ENCODE peak calls at places on chromosomes 2 and 18, in nine cellular contexts. H, M, F, V, N, I, U, K and B are unnamed samples.

GRCh38 chr2:17781482-17781881 is 27.5 kb downstream of the GEN1 start:
- DNase-seq in H (no peak), M (no peak), F (no peak), V (no peak), N (no peak), I (no peak), U (no peak), K (no peak), B (no peak)

GRCh38 chr18:25166113-25166512 is 185.9 kb downstream of the ZNF521 start:
- DNase-seq in H (no peak), M (no peak), F (no peak), V (no peak), N (no peak), I (no peak), U (no peak), K (no peak), B (no peak)

GRCh38 chr2:43142921-43143438 is 83.4 kb downstream of the ZFP36L2 start:
- DNase-seq in H (peak; percentile 53), M (peak; percentile 12), F (peak; percentile 8), V (no peak), N (no peak), I (no peak), U (no peak), K (peak; percentile 57), B (no peak)

GRCh38 chr2:179437430-179437829 is 172.8 kb upstream of the SESTD1 start:
- DNase-seq in H (no peak), M (no peak), F (no peak), V (no peak), N (no peak), I (no peak), U (no peak), K (no peak), B (no peak)

GRCh38 chr2:231125272-231125671 is 430 bp upstream of the HTR2B start:
- DNase-seq in H (no peak), M (no peak), F (no peak), V (no peak), N (no peak), I (no peak), U (no peak), K (no peak), B (no peak)

GRCh38 chr18:73975266-73975665 is 172.4 kb downstream of the FBXO15 start:
- DNase-seq in H (peak; percentile 2), M (no peak), F (no peak), V (no peak), N (no peak), I (peak; percentile 46), U (no peak), K (no peak), B (no peak)

GRCh38 chr2:85584354-85584856 is at the start of gene VAMP5:
- DNase-seq in H (no peak), M (peak; percentile 50), F (peak; percentile 56), V (no peak), N (no peak), I (no peak), U (no peak), K (no peak), B (no peak)

GRCh38 chr2:238130111-238130695 is 8.3 kb upstream of the KLHL30 start:
- DNase-seq in H (no peak), M (no peak), F (peak; percentile 9), V (no peak), N (no peak), I (no peak), U (no peak), K (peak; percentile 93), B (no peak)

GRCh38 chr2:120773186-120773800 is 37.6 kb downstream of the GLI2 start:
- DNase-seq in H (no peak), M (no peak), F (peak; percentile 6), V (no peak), N (no peak), I (no peak), U (no peak), K (peak; percentile 81), B (no peak)

GRCh38 chr2:120770176-120770575 is 34.5 kb downstream of the GLI2 start:
- DNase-seq in H (no peak), M (no peak), F (peak; percentile 5), V (no peak), N (no peak), I (no peak), U (no peak), K (peak; percentile 73), B (no peak)

GRCh38 chr18:13688191-13689136 is 37.9 kb downstream of the FAM210A start:
- DNase-seq in H (no peak), M (no peak), F (peak; percentile 20), V (no peak), N (no peak), I (no peak), U (no peak), K (no peak), B (no peak)

GRCh38 chr2:86292571-86293515 is 44.6 kb downstream of the REEP1 start:
- DNase-seq in H (no peak), M (no peak), F (no peak), V (no peak), N (no peak), I (no peak), U (no peak), K (no peak), B (no peak)

GRCh38 chr2:121285077-121285449 is at the start of gene TFCP2L1:
- DNase-seq in H (no peak), M (peak; percentile 9), F (no peak), V (no peak), N (peak; percentile 41), I (peak; percentile 22), U (no peak), K (no peak), B (no peak)

GRCh38 chr2:9809448-9810088 is 33.7 kb upstream of the TAF1B start:
- DNase-seq in H (no peak), M (no peak), F (no peak), V (no peak), N (no peak), I (no peak), U (no peak), K (no peak), B (no peak)

GRCh38 chr18:62186656-62187542 is at the start of the genes PIGN and RELCH:
- DNase-seq in H (peak; percentile 99), M (peak; percentile 99), F (peak; percentile 91), V (peak; percentile 76), N (peak; percentile 89), I (peak; percentile 93), U (peak; percentile 87), K (peak; percentile 96), B (peak; percentile 91)

GRCh38 chr2:101616411-101616810 is 81.1 kb upstream of the MAP4K4 start:
- DNase-seq in H (no peak), M (no peak), F (no peak), V (no peak), N (no peak), I (no peak), U (no peak), K (no peak), B (no peak)

GRCh38 chr2:11377915-11378649 is 33.6 kb upstream of the ROCK2 start:
- DNase-seq in H (peak; percentile 86), M (no peak), F (no peak), V (no peak), N (no peak), I (no peak), U (no peak), K (no peak), B (no peak)

GRCh38 chr2:136070913-136071312 is 47.0 kb downstream of the CXCR4 start:
- DNase-seq in H (no peak), M (no peak), F (no peak), V (no peak), N (no peak), I (no peak), U (no peak), K (no peak), B (no peak)

GRCh38 chr2:164456599-164456998 is 164.7 kb downstream of the GRB14 start:
- DNase-seq in H (peak; percentile 3), M (no peak), F (no peak), V (no peak), N (no peak), I (no peak), U (no peak), K (no peak), B (no peak)

GRCh38 chr18:69689081-69689759 is 258.5 kb downstream of the CD226 start:
- DNase-seq in H (no peak), M (no peak), F (no peak), V (no peak), N (no peak), I (no peak), U (no peak), K (no peak), B (no peak)

GRCh38 chr2:207165121-207166038 is at the start of gene KLF7:
- DNase-seq in H (peak; percentile 69), M (peak; percentile 49), F (peak; percentile 43), V (no peak), N (no peak), I (no peak), U (peak; percentile 36), K (peak; percentile 77), B (peak; percentile 60)

GRCh38 chr2:240021488-240022104 is 3.5 kb downstream of the NDUFA10 start:
- DNase-seq in H (peak; percentile 65), M (peak; percentile 50), F (peak; percentile 61), V (peak; percentile 70), N (peak; percentile 74), I (peak; percentile 10), U (peak; percentile 37), K (no peak), B (peak; percentile 58)

GRCh38 chr18:73908323-73908722 is 239.3 kb downstream of the FBXO15 start:
- DNase-seq in H (peak; percentile 4), M (peak; percentile 26), F (no peak), V (no peak), N (peak; percentile 3), I (no peak), U (no peak), K (no peak), B (no peak)

GRCh38 chr2:120881981-120882788 is 146.5 kb downstream of the GLI2 start:
- DNase-seq in H (no peak), M (no peak), F (peak; percentile 51), V (no peak), N (no peak), I (no peak), U (no peak), K (peak; percentile 68), B (no peak)

GRCh38 chr18:7221424-7222155 is 9.3 kb upstream of the LRRC30 start:
- DNase-seq in H (peak; percentile 47), M (peak; percentile 66), F (no peak), V (peak; percentile 31), N (peak; percentile 68), I (peak; percentile 1), U (no peak), K (no peak), B (no peak)

GRCh38 chr2:120625865-120626560 is 109.7 kb upstream of the GLI2 start:
- DNase-seq in H (no peak), M (no peak), F (no peak), V (no peak), N (no peak), I (no peak), U (no peak), K (no peak), B (no peak)

GRCh38 chr18:37381554-37381953 is 184.0 kb downstream of the CELF4 start:
- DNase-seq in H (no peak), M (no peak), F (no peak), V (no peak), N (no peak), I (no peak), U (no peak), K (no peak), B (no peak)

GRCh38 chr2:216560695-216561370 is 62.2 kb downstream of the RPL37A start:
- DNase-seq in H (no peak), M (peak; percentile 60), F (no peak), V (no peak), N (no peak), I (no peak), U (no peak), K (no peak), B (no peak)

GRCh38 chr18:183769-184168 is 25.4 kb downstream of the USP14 start:
- DNase-seq in H (no peak), M (no peak), F (no peak), V (no peak), N (no peak), I (no peak), U (no peak), K (no peak), B (no peak)

GRCh38 chr18:59233017-59233410 is 13.1 kb downstream of the GRP start:
- DNase-seq in H (no peak), M (peak; percentile 81), F (no peak), V (no peak), N (no peak), I (no peak), U (no peak), K (no peak), B (no peak)

GRCh38 chr2:195548198-195548940 is 108.7 kb upstream of the SLC39A10 start:
- DNase-seq in H (no peak), M (no peak), F (no peak), V (no peak), N (no peak), I (no peak), U (no peak), K (no peak), B (no peak)